ENCODE peak calls at places on chromosomes 3 and 15, in six cellular contexts. B is cardiac muscle cell; N is tibial artery; C is esophagus squamous epithelium; F is CD8-positive, alpha-beta memory T cell; W is naive thymus-derived CD4-positive, alpha-beta T cell. J is an unnamed sample.
A peak's percentile ranks its signal among the peaks of the same experiment; 100 is the strongest.

GRCh38 chr3:60017631-60018030 is 967.8 kb upstream of the CFAP20DC start:
- DNase-seq in C (no peak), B (no peak), N (no peak), F (peak; percentile 2), W (peak; percentile 76), J (peak; percentile 69)

GRCh38 chr15:57094594-57095257 is 176.3 kb downstream of the TCF12 start:
- DNase-seq in F (no peak), B (no peak), C (no peak), N (no peak), W (no peak), J (no peak)

GRCh38 chr15:85639752-85640381 is 154.9 kb downstream of the KLHL25 start:
- DNase-seq in F (no peak), B (no peak), N (no peak), W (no peak), C (no peak), J (no peak)

GRCh38 chr15:55742498-55742926 is 440 bp downstream of the PRTG start:
- DNase-seq in N (no peak), C (no peak), B (peak; percentile 61), W (no peak), F (no peak), J (no peak)

GRCh38 chr15:41494190-41494921 is 682 bp downstream of the ITPKA start:
- DNase-seq in W (peak; percentile 29), B (peak; percentile 39), N (no peak), F (no peak), C (no peak), J (peak; percentile 35)

GRCh38 chr3:197397812-197398211 is 99.4 kb upstream of the DLG1 start:
- DNase-seq in C (no peak), B (no peak), F (no peak), N (no peak), W (no peak), J (no peak)

GRCh38 chr15:81024891-81025290 is 24.2 kb downstream of the TLNRD1 start:
- DNase-seq in B (no peak), C (no peak), F (no peak), W (no peak), N (no peak), J (no peak)

GRCh38 chr15:28013976-28014375 is 85.1 kb downstream of the OCA2 start:
- DNase-seq in F (no peak), N (no peak), B (no peak), C (no peak), W (no peak), J (no peak)

GRCh38 chr15:25183581-25184330 is 229.0 kb downstream of the SNRPN start:
- DNase-seq in W (no peak), F (no peak), N (peak; percentile 15), C (no peak), B (no peak), J (no peak)

GRCh38 chr3:16512435-16513140 is 911 bp downstream of the RFTN1 start:
- DNase-seq in W (peak; percentile 41), F (peak; percentile 35), N (peak; percentile 43), C (no peak), B (peak; percentile 37), J (peak; percentile 38)

GRCh38 chr15:90819390-90819789 is 49.0 kb upstream of the FURIN start:
- DNase-seq in W (no peak), F (no peak), B (no peak), C (no peak), N (no peak), J (no peak)
- H3K27ac ChIP-seq in W (no peak overlapping the region), F (no peak overlapping the region), B (no peak overlapping the region), C (no peak overlapping the region), N (no peak overlapping the region), J (no peak overlapping the region)

GRCh38 chr3:39149498-39150169 is 3.8 kb downstream of the CSRNP1 start:
- DNase-seq in N (no peak), B (no peak), F (no peak), W (no peak), C (no peak), J (no peak)
- H3K4me3 ChIP-seq in N (no peak overlapping the region), B (no peak overlapping the region), F (no peak overlapping the region), W (no peak overlapping the region), C (peak overlapping the region; percentile 19), J (no peak overlapping the region)

DNA sequence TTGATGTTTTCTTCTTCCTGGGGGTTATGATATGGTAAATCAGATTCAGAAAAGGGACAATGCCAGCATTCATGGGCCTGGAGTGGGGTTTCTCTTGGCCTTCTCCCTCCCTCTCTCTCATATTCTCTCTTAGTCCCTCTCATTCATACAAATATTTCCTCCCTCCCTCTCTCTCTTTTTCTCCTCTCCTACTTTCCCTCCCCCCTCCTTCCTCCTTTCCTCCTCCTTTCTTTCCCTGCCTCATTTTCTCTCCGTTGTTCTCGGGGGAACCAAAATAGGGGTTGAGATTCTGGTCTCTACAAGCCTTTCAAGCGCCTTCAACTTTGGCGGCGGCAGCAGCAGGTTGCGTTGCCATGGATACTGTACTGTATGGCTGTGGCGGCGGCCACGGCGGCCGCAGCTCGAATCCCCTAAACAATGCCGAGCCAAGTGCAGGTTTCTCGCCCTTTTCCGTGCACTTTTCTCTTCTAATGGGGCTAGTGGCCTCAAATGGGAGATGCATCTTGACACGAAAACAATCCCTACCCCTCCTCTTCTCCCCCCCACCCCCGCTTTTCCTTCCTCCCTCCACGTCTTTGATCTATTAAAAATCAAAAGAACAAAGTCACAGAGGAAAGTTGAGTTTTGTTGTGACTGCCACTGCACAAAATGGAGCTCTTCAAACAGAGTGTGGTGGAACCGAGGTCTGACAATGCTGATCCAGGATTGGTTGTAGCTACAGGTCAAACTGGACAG is 45.2 kb downstream of the ZIC4 start:
- DNase-seq in F (no peak), N (no peak), W (no peak), C (no peak), B (no peak), J (no peak)
- H3K4me1 ChIP-seq in F (no peaks in the 10 kb centered on the region), N (no peaks in the 10 kb centered on the region), W (no peaks in the 10 kb centered on the region), C (peaks cover 5% of the 10 kb centered on the region), B (no peaks in the 10 kb centered on the region), J (no peaks in the 10 kb centered on the region)

DNA sequence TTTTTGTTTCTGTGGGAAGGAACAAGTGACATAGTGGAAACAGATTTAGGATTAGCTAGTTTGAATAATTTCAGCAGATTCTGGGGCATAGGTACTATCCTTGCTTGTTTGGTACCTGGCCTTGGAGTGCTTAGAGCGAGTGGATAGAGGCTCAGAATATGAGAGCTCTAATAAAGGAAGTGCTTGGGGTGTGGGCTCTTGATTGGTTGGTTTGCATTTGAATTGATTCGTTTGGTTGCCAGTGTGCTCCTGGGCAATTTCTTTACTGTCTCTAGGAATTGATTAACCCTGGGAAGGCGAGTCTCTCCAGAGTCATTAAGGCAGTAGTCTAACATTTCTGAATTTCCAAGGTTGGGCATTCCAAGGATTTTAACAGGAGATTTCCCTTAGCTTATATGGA is 98.0 kb downstream of the DTWD1 start:
- DNase-seq in F (no peak), C (no peak), B (no peak), W (no peak), N (no peak), J (no peak)
- H3K27ac ChIP-seq in F (no peak overlapping the region), C (peak overlapping the region; percentile 22), B (no peak overlapping the region), W (no peak overlapping the region), N (peak overlapping the region; percentile 51), J (no peak overlapping the region)

GRCh38 chr15:67091966-67092677 is 26.7 kb downstream of the SMAD3 start:
- DNase-seq in C (no peak), N (no peak), B (no peak), F (no peak), W (no peak), J (no peak)

GRCh38 chr15:67092726-67093125 is 27.3 kb downstream of the SMAD3 start:
- DNase-seq in C (no peak), N (no peak), W (no peak), F (no peak), B (no peak), J (no peak)

GRCh38 chr15:67089218-67090193 is 24.1 kb downstream of the SMAD3 start:
- DNase-seq in W (no peak), F (no peak), B (no peak), N (no peak), C (no peak), J (no peak)

GRCh38 chr15:67091073-67091965 is 25.9 kb downstream of the SMAD3 start:
- DNase-seq in C (no peak), W (no peak), N (peak; percentile 56), F (peak; percentile 54), B (peak; percentile 79), J (peak; percentile 78)

DNA sequence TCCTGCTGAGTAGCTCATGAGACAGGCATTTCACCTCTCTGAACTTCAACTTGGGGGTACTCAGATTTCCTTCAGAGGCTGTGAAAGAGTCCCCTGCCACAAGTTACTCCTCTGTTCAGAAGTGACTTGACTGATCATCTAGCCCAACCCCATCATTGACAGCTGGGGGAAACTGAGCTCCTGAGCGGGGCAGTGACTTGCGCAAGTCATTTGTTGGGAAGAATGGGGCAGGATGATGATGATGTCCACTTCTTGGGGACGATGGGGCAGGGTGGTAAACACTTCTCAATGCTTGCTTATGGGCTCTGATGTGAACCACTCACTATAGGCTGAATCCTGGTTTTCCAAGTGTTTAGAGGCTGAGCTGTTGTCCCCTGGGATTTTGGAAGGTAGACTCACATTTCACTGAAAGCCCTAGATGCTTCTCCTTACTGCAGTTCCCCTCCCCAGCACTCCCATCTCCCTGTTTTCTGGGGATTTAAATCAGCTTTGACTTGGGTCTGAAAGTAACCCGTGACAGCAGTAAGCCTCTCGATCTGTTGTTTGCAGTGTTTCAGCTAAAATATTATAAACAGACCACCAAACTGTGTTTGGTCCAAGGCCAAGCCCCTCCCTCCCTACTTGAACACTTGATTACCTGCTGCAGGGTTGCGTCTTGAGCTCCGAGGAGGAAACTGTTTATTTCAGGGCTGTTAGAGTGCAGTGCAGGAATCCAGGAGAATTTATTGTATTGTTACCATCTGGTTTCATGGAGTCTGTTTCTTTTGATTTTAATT is 25.1 kb downstream of the SMAD3 start:
- DNase-seq in B (no peak), N (no peak), F (no peak), W (no peak), C (no peak), J (no peak)
- H3K4me3 ChIP-seq in B (no peak overlapping the region), N (no peak overlapping the region), F (peak overlapping the region; percentile 20), W (no peak overlapping the region), C (peak overlapping the region; percentile 5), J (peak overlapping the region; percentile 36)

GRCh38 chr3:12967751-12968209 is 105.4 kb downstream of the IQSEC1 start:
- DNase-seq in F (peak; percentile 89), B (peak; percentile 93), N (peak; percentile 87), W (peak; percentile 77), C (peak; percentile 53), J (peak; percentile 83)
- H3K4me1 ChIP-seq in F (peaks cover 54% of the 10 kb centered on the region), B (peaks cover 34% of the 10 kb centered on the region), N (peaks cover 64% of the 10 kb centered on the region), W (peaks cover 47% of the 10 kb centered on the region), C (peaks cover 69% of the 10 kb centered on the region), J (peaks cover 68% of the 10 kb centered on the region)

J was measured in CD4-positive, alpha-beta memory T cell.